ENCODE peak calls at places on chromosomes 3 and 15, in seven cellular contexts. C is NCI-H1694 treated with DMSO at 0.1 percent for 48 hours, F is non-pigmented ciliary epithelial cell, Y is HEK293T, I is endothelial cell, J is ELF-1, T is type B pancreatic cell. V is an unnamed sample.

GRCh38 chr3:23804441-23805227 is 1.1 kb upstream of the UBE2E1 start:
- DNase-seq in C (no peak), F (no peak), Y (peak), I (no peak), J (no peak), T (no peak), V (no peak)

GRCh38 chr15:75731248-75732100 is 18.8 kb upstream of the CSPG4 start:
- DNase-seq in C (no peak), F (no peak), Y (no peak), I (no peak), J (no peak), T (no peak), V (no peak)

GRCh38 chr3:150410311-150411105 is 2.4 kb downstream of the TSC22D2 start:
- DNase-seq in C (peak), F (no peak), Y (peak), I (peak), J (peak), T (peak), V (no peak)

GRCh38 chr3:138089091-138089490 is 26.3 kb downstream of the DZIP1L start:
- DNase-seq in C (no peak), F (no peak), Y (no peak), I (no peak), J (no peak), T (no peak), V (no peak)

GRCh38 chr3:76438971-76439370 is 600.9 kb upstream of the ROBO2 start:
- DNase-seq in C (no peak), F (no peak), Y (no peak), I (no peak), J (no peak), T (no peak), V (no peak)

GRCh38 chr3:101017048-101017447 is 23.8 kb upstream of the ABI3BP start:
- DNase-seq in C (no peak), F (no peak), Y (no peak), I (no peak), J (no peak), T (no peak), V (no peak)

GRCh38 chr3:125624341-125624740 is 29.0 kb upstream of the OSBPL11 start:
- DNase-seq in C (no peak), F (no peak), Y (no peak), I (no peak), J (no peak), T (no peak), V (no peak)

GRCh38 chr3:138675393-138675792 is 66.8 kb downstream of the FAIM start:
- DNase-seq in C (no peak), F (no peak), Y (no peak), I (no peak), J (no peak), T (no peak), V (no peak)

GRCh38 chr3:157023211-157023610 is 136.7 kb downstream of the CCNL1 start:
- DNase-seq in C (no peak), F (no peak), Y (no peak), I (no peak), J (no peak), T (no peak), V (no peak)

GRCh38 chr3:10263549-10264363 is 15.5 kb downstream of the TATDN2 start:
- DNase-seq in C (no peak), F (no peak), Y (peak), I (peak), J (peak), T (no peak), V (no peak)

GRCh38 chr3:63951492-63951891 is 39.3 kb upstream of the SCAANT1 start:
- DNase-seq in C (no peak), F (no peak), Y (no peak), I (no peak), J (no peak), T (no peak), V (no peak)

GRCh38 chr3:2504912-2505311 is 406.2 kb downstream of the CNTN4 start:
- DNase-seq in C (no peak), F (no peak), Y (no peak), I (no peak), J (no peak), T (no peak), V (no peak)

GRCh38 chr15:98649621-98649995 is 1.3 kb downstream of the IGF1R start:
- DNase-seq in C (no peak), F (no peak), Y (peak), I (peak), J (no peak), T (peak), V (no peak)

GRCh38 chr3:42839616-42840015 is 30.4 kb downstream of the ACKR2 start:
- DNase-seq in C (peak), F (peak), Y (peak), I (peak), J (peak), T (no peak), V (peak)

GRCh38 chr3:73624363-73625123 is at the start of gene PDZRN3:
- DNase-seq in C (no peak), F (no peak), Y (peak), I (peak), J (peak), T (peak), V (no peak)

GRCh38 chr3:123702720-123703119 is 117.9 kb upstream of the HACD2 start:
- DNase-seq in C (no peak), F (no peak), Y (no peak), I (no peak), J (no peak), T (no peak), V (no peak)

GRCh38 chr15:92709064-92709463 is 53.5 kb upstream of the FAM174B start:
- DNase-seq in C (no peak), F (no peak), Y (no peak), I (no peak), J (no peak), T (no peak), V (no peak)

GRCh38 chr3:31399270-31399669 is 133.5 kb upstream of the STT3B start:
- DNase-seq in C (no peak), F (no peak), Y (no peak), I (no peak), J (no peak), T (no peak), V (no peak)

GRCh38 chr15:75036269-75036668 is 12.9 kb downstream of the PPCDC start:
- DNase-seq in C (no peak), F (no peak), Y (no peak), I (no peak), J (peak), T (no peak), V (no peak)

GRCh38 chr15:97525809-97526208 is 434.7 kb upstream of the ARRDC4 start:
- DNase-seq in C (no peak), F (no peak), Y (no peak), I (no peak), J (no peak), T (no peak), V (no peak)

GRCh38 chr15:80560601-80561025 is 134.5 kb upstream of the ABHD17C start:
- DNase-seq in C (no peak), F (no peak), Y (no peak), I (no peak), J (no peak), T (no peak), V (no peak)

GRCh38 chr3:37183976-37184375 is 9.6 kb upstream of the LRRFIP2 start:
- DNase-seq in C (no peak), F (no peak), Y (no peak), I (no peak), J (no peak), T (no peak), V (no peak)

GRCh38 chr3:128971421-128971820 is 22.5 kb downstream of the CFAP92 start:
- DNase-seq in C (no peak), F (no peak), Y (no peak), I (no peak), J (no peak), T (no peak), V (no peak)

GRCh38 chr3:139940622-139941021 is 5.6 kb downstream of the CLSTN2 start:
- DNase-seq in C (no peak), F (no peak), Y (no peak), I (no peak), J (no peak), T (no peak), V (no peak)

GRCh38 chr15:71811036-71811736 is 832 bp downstream of the NR2E3 start:
- DNase-seq in C (no peak), F (no peak), Y (no peak), I (no peak), J (peak), T (no peak), V (no peak)

GRCh38 chr15:85500729-85501128 is 120.3 kb downstream of the AKAP13 start:
- DNase-seq in C (no peak), F (no peak), Y (no peak), I (peak), J (peak), T (no peak), V (no peak)

GRCh38 chr3:152376351-152377183 is 107.8 kb downstream of the MBNL1 start:
- DNase-seq in C (no peak), F (no peak), Y (no peak), I (no peak), J (no peak), T (no peak), V (no peak)

GRCh38 chr3:122030381-122031122 is 8.5 kb upstream of the ILDR1 start:
- DNase-seq in C (no peak), F (no peak), Y (no peak), I (no peak), J (no peak), T (no peak), V (no peak)

GRCh38 chr3:58306662-58307286 is 454 bp downstream of the HTD2 start:
- DNase-seq in C (no peak), F (no peak), Y (peak), I (peak), J (peak), T (no peak), V (no peak)

GRCh38 chr15:73838795-73839565 is 34.4 kb upstream of the TBC1D21 start:
- DNase-seq in C (no peak), F (no peak), Y (no peak), I (no peak), J (no peak), T (no peak), V (peak)

GRCh38 chr3:126438746-126439145 is 36.9 kb downstream of the ZXDC start:
- DNase-seq in C (no peak), F (no peak), Y (no peak), I (no peak), J (no peak), T (no peak), V (no peak)

GRCh38 chr3:53254190-53254809 is 1.5 kb downstream of the TKT start:
- DNase-seq in C (no peak), F (no peak), Y (no peak), I (no peak), J (peak), T (no peak), V (no peak)

GRCh38 chr3:16538505-16538904 is 25.0 kb upstream of the RFTN1 start:
- DNase-seq in C (no peak), F (no peak), Y (no peak), I (no peak), J (no peak), T (no peak), V (no peak)

GRCh38 chr15:62071711-62072308 is 5.0 kb downstream of the C2CD4A start:
- DNase-seq in C (peak), F (no peak), Y (no peak), I (no peak), J (no peak), T (no peak), V (peak)

GRCh38 chr3:71245052-71245488 is 338.5 kb downstream of the FOXP1 start:
- DNase-seq in C (no peak), F (no peak), Y (peak), I (no peak), J (no peak), T (no peak), V (no peak)

GRCh38 chr15:40470423-40471104 is at the start of gene CHST14:
- DNase-seq in C (peak), F (no peak), Y (peak), I (peak), J (peak), T (no peak), V (peak)

GRCh38 chr3:58586776-58587192 is 9.6 kb upstream of the FAM107A start:
- DNase-seq in C (no peak), F (no peak), Y (no peak), I (no peak), J (peak), T (no peak), V (no peak)